ENCODE peak calls at places on chromosomes 7 and 10, in five cellular contexts. I, K, Z, L and V are unnamed samples.

GRCh38 chr7:128827971-128828711 is 2.1 kb upstream of the FLNC start:
- DNase-seq in L (peak), K (no peak), I (peak), Z (no peak), V (no peak)

GRCh38 chr7:105654994-105655900 is 74.0 kb upstream of the EFCAB10 start:
- DNase-seq in Z (peak), I (no peak), L (no peak), K (no peak), V (no peak)

GRCh38 chr10:71268751-71269150 is 50.3 kb upstream of the SLC29A3 start:
- DNase-seq in L (no peak), K (no peak), I (no peak), Z (no peak), V (no peak)

GRCh38 chr7:92873776-92874175 is 37.4 kb upstream of the CDK6 start:
- DNase-seq in I (no peak), Z (no peak), K (no peak), L (no peak), V (no peak)

GRCh38 chr7:135272303-135272702 is 38.7 kb downstream of the STRA8 start:
- DNase-seq in Z (no peak), K (no peak), I (no peak), L (no peak), V (no peak)

GRCh38 chr7:83921798-83922607 is 272.6 kb downstream of the SEMA3A start:
- DNase-seq in Z (peak), I (no peak), L (no peak), K (no peak), V (no peak)

GRCh38 chr7:137953692-137954470 is 48.0 kb downstream of the CREB3L2 start:
- DNase-seq in Z (no peak), K (no peak), I (peak), L (no peak), V (no peak)

GRCh38 chr7:116772423-116772852 is 89.9 kb upstream of the CAPZA2 start:
- DNase-seq in K (no peak), L (peak), Z (no peak), I (peak), V (no peak)

GRCh38 chr10:97406064-97406463 is 4.9 kb upstream of the RRP12 start:
- DNase-seq in I (no peak), K (peak), Z (no peak), L (no peak), V (no peak)

GRCh38 chr10:52740913-52741675 is 31.5 kb downstream of the MBL2 start:
- DNase-seq in I (peak), L (peak), Z (peak), K (no peak), V (no peak)

GRCh38 chr10:31706464-31706863 is 222.2 kb downstream of the ARHGAP12 start:
- DNase-seq in L (no peak), I (no peak), Z (no peak), K (no peak), V (no peak)

GRCh38 chr7:69882269-69882668 is 284.0 kb downstream of the AUTS2 start:
- DNase-seq in L (no peak), Z (no peak), K (no peak), I (no peak), V (no peak)

GRCh38 chr10:60003709-60004191 is 97.4 kb upstream of the CCDC6 start:
- DNase-seq in Z (no peak), I (no peak), K (no peak), L (no peak), V (no peak)

GRCh38 chr10:60006046-60006445 is 99.7 kb upstream of the CCDC6 start:
- DNase-seq in I (no peak), L (no peak), K (no peak), Z (no peak), V (no peak)

GRCh38 chr10:60009316-60009715 is 103.0 kb upstream of the CCDC6 start:
- DNase-seq in Z (no peak), L (no peak), K (no peak), I (no peak), V (no peak)

GRCh38 chr10:60008816-60009215 is 102.5 kb upstream of the CCDC6 start:
- DNase-seq in Z (no peak), L (no peak), I (no peak), K (no peak), V (no peak)
- TF ChIP-seq POLR2AphosphoS5 in Z (no peak), L (no peak), I (no peak), K (no peak), V (no peak)

DNA sequence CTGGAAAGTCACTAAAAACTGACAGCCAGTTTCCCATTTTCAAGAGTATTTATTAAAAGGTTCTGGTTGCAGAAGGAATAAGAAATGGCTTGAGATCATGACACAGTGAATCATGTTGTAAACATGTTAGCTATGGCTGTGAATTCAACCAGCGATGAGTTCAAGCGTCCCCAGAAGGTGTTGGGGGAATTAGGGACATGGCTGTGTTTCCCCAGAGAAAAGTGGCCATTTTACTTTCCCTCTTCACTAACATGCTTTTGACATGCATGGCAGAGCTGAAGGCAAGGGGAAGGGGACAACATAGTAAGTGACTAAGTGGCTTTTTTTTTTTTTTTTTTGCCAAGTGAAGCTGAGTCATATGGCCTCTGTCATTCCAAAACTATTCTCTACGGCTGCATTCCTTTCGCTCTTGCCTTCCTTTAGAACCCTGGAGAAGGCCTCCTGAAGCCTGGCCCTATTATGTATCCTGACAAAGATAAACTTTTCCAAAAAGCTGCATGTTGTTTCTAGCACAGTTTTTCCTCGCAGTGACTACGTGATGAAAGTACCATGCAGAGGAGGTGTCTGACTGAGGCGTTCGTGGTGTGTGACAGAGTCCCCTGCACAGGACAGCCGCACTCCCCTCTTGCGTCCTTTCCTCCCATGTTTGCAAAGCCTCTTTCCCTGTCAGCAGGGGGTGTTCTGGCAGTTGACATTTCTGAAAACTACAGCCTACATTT is 46.9 kb downstream of the EGFR start:
- DNase-seq in I (peak), L (peak), Z (no peak), K (no peak), V (no peak)
- TF ChIP-seq POLR2AphosphoS5 in I (peak), L (no peak), Z (peak), K (no peak), V (no peak)

GRCh38 chr10:14667748-14668147 is 106.9 kb downstream of the FAM107B start:
- DNase-seq in K (no peak), L (no peak), I (no peak), Z (no peak), V (no peak)

GRCh38 chr10:14669576-14669975 is 105.1 kb downstream of the FAM107B start:
- DNase-seq in K (no peak), I (no peak), Z (no peak), L (no peak), V (no peak)

GRCh38 chr10:14671383-14671782 is 103.3 kb downstream of the FAM107B start:
- DNase-seq in I (no peak), K (no peak), Z (no peak), L (no peak), V (no peak)

GRCh38 chr10:14673189-14673947 is 101.3 kb downstream of the FAM107B start:
- DNase-seq in Z (peak), K (no peak), I (no peak), L (no peak), V (no peak)

GRCh38 chr10:14670551-14671240 is 104.0 kb downstream of the FAM107B start:
- DNase-seq in K (no peak), L (no peak), I (no peak), Z (no peak), V (no peak)
- TF ChIP-seq POLR2AphosphoS5 in K (no peak), L (no peak), I (no peak), Z (no peak), V (no peak)

DNA sequence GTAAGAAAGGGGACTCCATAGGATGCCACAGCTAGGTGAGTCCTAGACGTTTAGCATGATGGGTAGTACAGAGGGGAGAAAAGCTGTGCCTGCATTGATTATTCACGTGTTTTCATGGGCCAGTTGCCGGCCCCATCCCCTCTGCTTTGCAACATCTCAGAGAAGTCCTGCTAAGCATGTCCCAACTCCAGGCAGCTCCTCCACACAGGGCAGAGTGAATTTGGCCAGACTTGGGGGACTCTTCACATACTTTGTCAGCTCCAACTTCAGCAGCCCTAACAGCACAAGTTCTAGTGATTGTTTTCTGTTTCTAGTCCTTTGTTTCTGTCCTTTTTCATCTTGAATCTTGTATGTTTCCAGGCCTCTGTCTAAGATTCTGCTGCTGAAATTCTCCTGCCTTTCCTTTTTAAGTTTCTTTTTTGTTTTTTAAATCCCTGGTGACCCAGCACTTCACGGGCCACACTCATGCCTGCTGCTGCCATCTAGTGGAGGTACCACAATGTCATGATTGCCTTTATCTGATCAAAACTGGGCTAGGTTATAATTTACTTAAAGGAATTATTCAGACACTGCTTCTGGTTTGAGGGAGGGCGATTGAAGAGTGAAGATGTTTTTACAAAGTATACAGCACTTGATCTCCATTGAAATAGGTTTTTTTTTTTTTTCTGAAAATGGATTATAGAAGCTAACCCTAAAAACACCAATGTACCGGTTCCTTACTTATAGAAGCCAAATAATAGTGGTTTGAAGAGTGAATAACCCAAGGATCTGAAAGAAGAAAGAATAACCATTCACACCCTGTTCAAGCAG is 276.9 kb downstream of the CSTF2T start:
- DNase-seq in K (no peak), Z (peak), L (peak), I (peak), V (no peak)
- TF ChIP-seq POLR2AphosphoS5 in K (no peak), Z (no peak), L (no peak), I (no peak), V (no peak)

GRCh38 chr7:68776326-68776725 is 821.9 kb upstream of the AUTS2 start:
- DNase-seq in L (no peak), Z (no peak), I (no peak), K (no peak), V (no peak)

DNA sequence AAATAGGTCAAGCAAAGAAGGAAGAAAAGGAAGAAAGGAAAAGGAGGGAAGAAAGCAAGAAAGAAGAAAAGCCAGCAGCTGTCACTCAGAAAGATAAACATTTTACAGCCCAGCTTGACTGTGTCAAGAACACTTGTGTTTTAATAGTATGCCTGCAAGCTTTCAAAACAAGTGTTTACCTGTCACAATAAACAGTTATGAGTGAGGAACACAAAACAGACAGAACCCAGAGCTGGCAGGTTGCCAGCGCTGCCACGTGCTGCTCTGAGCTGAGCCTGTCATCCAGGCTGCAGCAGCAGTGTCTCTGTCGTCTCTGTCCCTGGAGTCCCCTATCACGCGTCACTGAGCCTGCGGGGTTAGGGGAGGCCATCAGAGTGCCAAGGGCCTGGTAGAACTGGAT is 827.6 kb upstream of the AUTS2 start:
- DNase-seq in Z (peak), L (no peak), I (no peak), K (no peak), V (no peak)
- TF ChIP-seq POLR2AphosphoS5 in Z (no peak), L (no peak), I (no peak), K (no peak), V (no peak)

DNA sequence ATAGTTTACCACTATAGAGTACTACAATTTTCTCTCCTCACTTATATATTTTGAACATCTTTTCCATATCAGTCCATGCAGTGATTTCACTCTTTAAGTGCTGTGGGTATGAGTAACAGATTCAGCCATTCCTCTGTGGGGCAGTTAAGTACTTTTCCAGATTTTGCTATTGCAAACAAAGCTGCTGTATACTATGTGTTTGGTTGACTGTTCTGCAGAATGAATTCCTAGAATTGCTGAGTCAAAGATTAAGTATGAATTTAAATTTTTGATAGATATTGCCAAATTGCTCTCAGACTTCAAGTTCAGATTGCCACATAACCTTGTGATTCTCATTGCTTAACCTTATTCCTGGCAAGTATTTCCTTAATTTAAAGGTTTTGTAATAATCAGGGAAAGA is 21.6 kb upstream of the SAR1A start:
- DNase-seq in Z (no peak), L (no peak), I (no peak), K (no peak), V (peak)
- TF ChIP-seq POLR2AphosphoS5 in Z (no peak), L (no peak), I (no peak), K (no peak), V (no peak)

GRCh38 chr10:121324678-121325213 is 273.5 kb downstream of the FGFR2 start:
- DNase-seq in Z (no peak), I (no peak), K (no peak), L (peak), V (no peak)
- TF ChIP-seq POLR2AphosphoS5 in Z (no peak), I (no peak), K (no peak), L (no peak), V (no peak)